ENCODE peak calls at places on chromosome 1, in eight cellular contexts. One of them, this sample, is unnamed.

GRCh38 chr1:155777541-155777940 is 79.5 kb downstream of the GON4L start:
- DNase-seq in T-helper 9 cell: no peak
- DNase-seq in ovary: no peak
- DNase-seq in breast epithelium: no peak
- DNase-seq in endodermal cell: no peak
- DNase-seq in memory B cell: no peak
- DNase-seq in NCI-H460: no peak
- DNase-seq in RWPE1: no peak
- DNase-seq in this sample: no peak

GRCh38 chr1:66374148-66374547 is 159.8 kb upstream of the SGIP1 start:
- DNase-seq in breast epithelium: no peak
- DNase-seq in endodermal cell: no peak
- DNase-seq in ovary: no peak
- DNase-seq in T-helper 9 cell: no peak
- DNase-seq in NCI-H460: no peak
- DNase-seq in memory B cell: no peak
- DNase-seq in RWPE1: no peak
- DNase-seq in this sample: peak

GRCh38 chr1:223203011-223203410 is 60.0 kb upstream of the TLR5 start:
- DNase-seq in breast epithelium: no peak
- DNase-seq in NCI-H460: no peak
- DNase-seq in memory B cell: no peak
- DNase-seq in ovary: no peak
- DNase-seq in RWPE1: no peak
- DNase-seq in endodermal cell: no peak
- DNase-seq in T-helper 9 cell: no peak
- DNase-seq in this sample: no peak

GRCh38 chr1:77405186-77405585 is 123.4 kb downstream of the AK5 start:
- DNase-seq in RWPE1: no peak
- DNase-seq in endodermal cell: no peak
- DNase-seq in T-helper 9 cell: no peak
- DNase-seq in memory B cell: no peak
- DNase-seq in breast epithelium: no peak
- DNase-seq in ovary: no peak
- DNase-seq in NCI-H460: no peak
- DNase-seq in this sample: no peak

GRCh38 chr1:220887202-220887867 is 8.1 kb downstream of the HLX start:
- DNase-seq in memory B cell: no peak
- DNase-seq in ovary: no peak
- DNase-seq in endodermal cell: peak
- DNase-seq in RWPE1: no peak
- DNase-seq in breast epithelium: no peak
- DNase-seq in T-helper 9 cell: no peak
- DNase-seq in NCI-H460: no peak
- DNase-seq in this sample: no peak

GRCh38 chr1:147723691-147724323 is 36.6 kb downstream of the GJA5 start:
- DNase-seq in ovary: no peak
- DNase-seq in breast epithelium: no peak
- DNase-seq in memory B cell: no peak
- DNase-seq in RWPE1: peak
- DNase-seq in endodermal cell: peak
- DNase-seq in T-helper 9 cell: no peak
- DNase-seq in NCI-H460: peak
- DNase-seq in this sample: no peak

GRCh38 chr1:97243973-97244560 is 522.5 kb downstream of the PTBP2 start:
- DNase-seq in endodermal cell: no peak
- DNase-seq in NCI-H460: no peak
- DNase-seq in memory B cell: no peak
- DNase-seq in T-helper 9 cell: no peak
- DNase-seq in RWPE1: peak
- DNase-seq in ovary: no peak
- DNase-seq in breast epithelium: no peak
- DNase-seq in this sample: no peak

GRCh38 chr1:61491497-61491896 is 233.4 kb downstream of the TM2D1 start:
- DNase-seq in NCI-H460: no peak
- DNase-seq in ovary: no peak
- DNase-seq in endodermal cell: no peak
- DNase-seq in RWPE1: no peak
- DNase-seq in T-helper 9 cell: no peak
- DNase-seq in breast epithelium: no peak
- DNase-seq in memory B cell: no peak
- DNase-seq in this sample: no peak

GRCh38 chr1:170586321-170586855 is 54.4 kb downstream of the GORAB start:
- DNase-seq in NCI-H460: no peak
- DNase-seq in endodermal cell: no peak
- DNase-seq in ovary: peak
- DNase-seq in breast epithelium: peak
- DNase-seq in RWPE1: no peak
- DNase-seq in memory B cell: no peak
- DNase-seq in T-helper 9 cell: no peak
- DNase-seq in this sample: no peak

GRCh38 chr1:160996195-160996594 is 24.8 kb downstream of the F11R start:
- DNase-seq in RWPE1: peak
- DNase-seq in memory B cell: no peak
- DNase-seq in endodermal cell: no peak
- DNase-seq in NCI-H460: peak
- DNase-seq in ovary: no peak
- DNase-seq in breast epithelium: no peak
- DNase-seq in T-helper 9 cell: no peak
- DNase-seq in this sample: no peak

GRCh38 chr1:2239384-2239985 is 11.4 kb downstream of the SKI start:
- DNase-seq in RWPE1: no peak
- DNase-seq in ovary: no peak
- DNase-seq in NCI-H460: no peak
- DNase-seq in breast epithelium: no peak
- DNase-seq in memory B cell: no peak
- DNase-seq in endodermal cell: peak
- DNase-seq in T-helper 9 cell: no peak
- DNase-seq in this sample: no peak

GRCh38 chr1:20165522-20165951 is 20.4 kb upstream of the UBXN10 start:
- DNase-seq in memory B cell: no peak
- DNase-seq in breast epithelium: no peak
- DNase-seq in T-helper 9 cell: no peak
- DNase-seq in endodermal cell: peak
- DNase-seq in RWPE1: peak
- DNase-seq in NCI-H460: no peak
- DNase-seq in ovary: no peak
- DNase-seq in this sample: no peak

GRCh38 chr1:85245456-85245855 is 14.0 kb downstream of the C1orf52 start:
- DNase-seq in NCI-H460: no peak
- DNase-seq in endodermal cell: no peak
- DNase-seq in ovary: no peak
- DNase-seq in memory B cell: no peak
- DNase-seq in RWPE1: no peak
- DNase-seq in T-helper 9 cell: no peak
- DNase-seq in breast epithelium: no peak
- DNase-seq in this sample: no peak

GRCh38 chr1:190808035-190808434 is 330.4 kb upstream of the BRINP3 start:
- DNase-seq in T-helper 9 cell: no peak
- DNase-seq in RWPE1: no peak
- DNase-seq in NCI-H460: no peak
- DNase-seq in breast epithelium: no peak
- DNase-seq in endodermal cell: no peak
- DNase-seq in ovary: no peak
- DNase-seq in memory B cell: no peak
- DNase-seq in this sample: no peak

GRCh38 chr1:3714284-3714741 is 37.9 kb upstream of the CCDC27 start:
- DNase-seq in memory B cell: no peak
- DNase-seq in NCI-H460: no peak
- DNase-seq in T-helper 9 cell: no peak
- DNase-seq in endodermal cell: no peak
- DNase-seq in breast epithelium: no peak
- DNase-seq in ovary: no peak
- DNase-seq in RWPE1: no peak
- DNase-seq in this sample: no peak

GRCh38 chr1:225004396-225004795 is 74.9 kb downstream of the DNAH14 start:
- DNase-seq in breast epithelium: no peak
- DNase-seq in T-helper 9 cell: no peak
- DNase-seq in NCI-H460: no peak
- DNase-seq in ovary: no peak
- DNase-seq in endodermal cell: no peak
- DNase-seq in RWPE1: no peak
- DNase-seq in memory B cell: no peak
- DNase-seq in this sample: no peak

GRCh38 chr1:217274927-217275616 is 355.8 kb downstream of the GPATCH2 start:
- DNase-seq in breast epithelium: no peak
- DNase-seq in RWPE1: peak
- DNase-seq in memory B cell: no peak
- DNase-seq in endodermal cell: no peak
- DNase-seq in ovary: no peak
- DNase-seq in NCI-H460: peak
- DNase-seq in T-helper 9 cell: no peak
- DNase-seq in this sample: no peak

GRCh38 chr1:200116324-200116723 is 88.8 kb downstream of the NR5A2 start:
- DNase-seq in memory B cell: no peak
- DNase-seq in NCI-H460: no peak
- DNase-seq in breast epithelium: no peak
- DNase-seq in ovary: no peak
- DNase-seq in RWPE1: no peak
- DNase-seq in T-helper 9 cell: no peak
- DNase-seq in endodermal cell: no peak
- DNase-seq in this sample: no peak

GRCh38 chr1:14055442-14056225 is 355.6 kb downstream of the PRDM2 start:
- DNase-seq in memory B cell: no peak
- DNase-seq in ovary: no peak
- DNase-seq in endodermal cell: no peak
- DNase-seq in NCI-H460: no peak
- DNase-seq in breast epithelium: no peak
- DNase-seq in T-helper 9 cell: no peak
- DNase-seq in RWPE1: peak
- DNase-seq in this sample: no peak

This sample was measured in GM12878.